ENCODE peak calls at places on chromosome 7, in seven cellular contexts. One of them, this sample, is unnamed.

GRCh38 chr7:129535896-129536295 is 33.6 kb downstream of the SMKR1 start:
- DNase-seq in mesendoderm: no peak
- DNase-seq in neuronal stem cell: no peak
- DNase-seq in mesenchymal stem cell: no peak
- DNase-seq in H9: no peak
- DNase-seq in H1: no peak
- DNase-seq in trophoblast cell: no peak
- DNase-seq in this sample: no peak

GRCh38 chr7:30080818-30081217 is 52.6 kb downstream of the PLEKHA8 start:
- DNase-seq in H1: peak
- DNase-seq in mesenchymal stem cell: no peak
- DNase-seq in neuronal stem cell: no peak
- DNase-seq in mesendoderm: no peak
- DNase-seq in H9: no peak
- DNase-seq in trophoblast cell: no peak
- DNase-seq in this sample: no peak

GRCh38 chr7:142876236-142876960 is 9.1 kb downstream of the TRPV6 start:
- DNase-seq in neuronal stem cell: no peak
- DNase-seq in mesenchymal stem cell: no peak
- DNase-seq in trophoblast cell: no peak
- DNase-seq in H1: no peak
- DNase-seq in H9: no peak
- DNase-seq in mesendoderm: no peak
- DNase-seq in this sample: no peak

GRCh38 chr7:55794527-55794926 is 68.0 kb downstream of the SEPTIN14 start:
- DNase-seq in neuronal stem cell: no peak
- DNase-seq in H9: no peak
- DNase-seq in trophoblast cell: peak
- DNase-seq in H1: no peak
- DNase-seq in mesendoderm: no peak
- DNase-seq in mesenchymal stem cell: no peak
- DNase-seq in this sample: no peak

GRCh38 chr7:69652947-69653701 is 54.8 kb downstream of the AUTS2 start:
- DNase-seq in neuronal stem cell: no peak
- DNase-seq in H9: no peak
- DNase-seq in mesenchymal stem cell: no peak
- DNase-seq in H1: no peak
- DNase-seq in trophoblast cell: no peak
- DNase-seq in mesendoderm: no peak
- DNase-seq in this sample: no peak

GRCh38 chr7:86469680-86470295 is 173.9 kb upstream of the GRM3 start:
- DNase-seq in H9: peak
- DNase-seq in trophoblast cell: peak
- DNase-seq in mesendoderm: peak
- DNase-seq in H1: peak
- DNase-seq in neuronal stem cell: peak
- DNase-seq in mesenchymal stem cell: peak
- DNase-seq in this sample: peak

GRCh38 chr7:127884066-127884559 is 147.1 kb downstream of the LRRC4 start:
- DNase-seq in mesendoderm: no peak
- DNase-seq in H1: no peak
- DNase-seq in H9: no peak
- DNase-seq in neuronal stem cell: no peak
- DNase-seq in mesenchymal stem cell: no peak
- DNase-seq in trophoblast cell: no peak
- DNase-seq in this sample: no peak

GRCh38 chr7:130732980-130733865 is 784 bp downstream of the KLF14 start:
- DNase-seq in H1: no peak
- DNase-seq in mesenchymal stem cell: no peak
- DNase-seq in mesendoderm: peak
- DNase-seq in H9: peak
- DNase-seq in neuronal stem cell: no peak
- DNase-seq in trophoblast cell: peak
- DNase-seq in this sample: peak

GRCh38 chr7:114086491-114086905 is 167.7 kb upstream of the PPP1R3A start:
- DNase-seq in mesenchymal stem cell: no peak
- DNase-seq in H1: no peak
- DNase-seq in neuronal stem cell: no peak
- DNase-seq in mesendoderm: peak
- DNase-seq in H9: peak
- DNase-seq in trophoblast cell: peak
- DNase-seq in this sample: no peak

GRCh38 chr7:45590679-45591057 is 16.5 kb downstream of the ADCY1 start:
- DNase-seq in trophoblast cell: no peak
- DNase-seq in H9: peak
- DNase-seq in mesendoderm: no peak
- DNase-seq in mesenchymal stem cell: no peak
- DNase-seq in H1: no peak
- DNase-seq in neuronal stem cell: no peak
- DNase-seq in this sample: no peak

GRCh38 chr7:137669706-137670105 is 177.1 kb downstream of the DGKI start:
- DNase-seq in H1: no peak
- DNase-seq in H9: no peak
- DNase-seq in mesenchymal stem cell: peak
- DNase-seq in neuronal stem cell: no peak
- DNase-seq in mesendoderm: no peak
- DNase-seq in trophoblast cell: peak
- DNase-seq in this sample: peak

DNA sequence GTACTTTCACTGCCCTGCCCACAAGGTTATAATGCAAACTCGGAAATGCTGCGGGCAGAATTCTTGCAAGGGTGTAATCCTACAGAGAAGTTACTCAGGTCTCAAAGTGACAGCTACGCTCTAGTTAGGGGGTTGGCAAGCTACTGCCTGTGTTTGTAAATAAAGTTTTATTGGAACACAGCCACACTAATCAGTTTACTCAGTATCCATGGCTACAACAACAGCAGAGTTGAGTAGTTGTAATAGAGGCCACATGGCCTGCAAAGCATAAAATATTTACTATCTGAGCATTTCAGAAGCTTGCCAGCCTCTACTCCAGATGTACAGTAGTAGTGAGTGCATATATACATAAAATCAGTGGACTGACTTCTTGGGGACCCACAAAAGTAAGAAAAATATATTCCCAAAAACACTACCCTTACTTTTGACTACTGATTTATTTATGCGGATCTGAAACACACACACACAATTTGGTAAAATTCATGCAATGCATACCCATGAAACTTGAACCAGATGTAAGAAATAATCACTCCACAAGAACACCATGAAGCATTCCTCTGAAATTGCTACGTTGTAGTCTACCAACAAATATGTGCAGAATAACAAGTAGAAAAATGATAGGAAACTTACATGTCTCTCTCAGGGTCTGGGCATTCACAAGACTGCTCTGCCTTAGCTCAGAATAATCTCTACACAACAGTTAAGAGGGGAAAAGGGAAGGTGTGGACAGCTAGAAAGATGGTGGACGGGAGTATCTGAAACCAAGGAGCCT is 52.9 kb downstream of the SMURF1 start:
- DNase-seq in mesenchymal stem cell: peak
- DNase-seq in trophoblast cell: peak
- DNase-seq in H1: no peak
- DNase-seq in neuronal stem cell: no peak
- DNase-seq in mesendoderm: peak
- DNase-seq in H9: no peak
- DNase-seq in this sample: peak
- H3K18ac ChIP-seq in mesenchymal stem cell: no peak
- H3K18ac ChIP-seq in trophoblast cell: no peak
- H3K18ac ChIP-seq in H1: no peak
- H3K18ac ChIP-seq in neuronal stem cell: no peak
- H3K18ac ChIP-seq in mesendoderm: no peak
- H3K18ac ChIP-seq in H9: no peak
- H3K18ac ChIP-seq in this sample: no peak

GRCh38 chr7:37039131-37039719 is 314.9 kb upstream of the AOAH start:
- DNase-seq in mesendoderm: no peak
- DNase-seq in mesenchymal stem cell: no peak
- DNase-seq in trophoblast cell: no peak
- DNase-seq in neuronal stem cell: no peak
- DNase-seq in H1: no peak
- DNase-seq in H9: no peak
- DNase-seq in this sample: no peak
- H3K18ac ChIP-seq in mesendoderm: no peak
- H3K18ac ChIP-seq in mesenchymal stem cell: no peak
- H3K18ac ChIP-seq in trophoblast cell: no peak
- H3K18ac ChIP-seq in neuronal stem cell: no peak
- H3K18ac ChIP-seq in H1: no peak
- H3K18ac ChIP-seq in H9: no peak
- H3K18ac ChIP-seq in this sample: peak

DNA sequence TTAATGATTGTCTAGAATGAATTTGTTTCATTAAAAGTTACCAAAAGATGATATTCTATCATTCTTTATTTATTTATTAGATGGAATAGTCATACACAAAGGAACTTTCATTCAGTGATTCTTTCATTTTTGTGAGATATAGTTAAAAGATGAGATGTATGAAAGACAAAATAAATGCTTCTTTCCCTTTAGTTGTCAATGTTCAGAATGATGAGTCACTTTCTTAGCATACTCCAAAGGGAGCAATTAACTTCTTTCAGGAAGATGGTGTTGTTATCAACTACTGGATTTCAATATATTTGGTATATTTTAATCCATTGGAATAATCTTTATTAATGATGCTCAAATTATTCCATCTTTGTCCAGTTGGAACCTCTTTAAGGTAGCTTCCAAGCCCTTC is 2.3 kb downstream of the GIMAP7 start:
- DNase-seq in H1: no peak
- DNase-seq in trophoblast cell: no peak
- DNase-seq in mesenchymal stem cell: no peak
- DNase-seq in H9: no peak
- DNase-seq in neuronal stem cell: no peak
- DNase-seq in mesendoderm: no peak
- DNase-seq in this sample: no peak
- H3K18ac ChIP-seq in H1: no peak
- H3K18ac ChIP-seq in trophoblast cell: no peak
- H3K18ac ChIP-seq in mesenchymal stem cell: no peak
- H3K18ac ChIP-seq in H9: no peak
- H3K18ac ChIP-seq in neuronal stem cell: no peak
- H3K18ac ChIP-seq in mesendoderm: no peak
- H3K18ac ChIP-seq in this sample: no peak

DNA sequence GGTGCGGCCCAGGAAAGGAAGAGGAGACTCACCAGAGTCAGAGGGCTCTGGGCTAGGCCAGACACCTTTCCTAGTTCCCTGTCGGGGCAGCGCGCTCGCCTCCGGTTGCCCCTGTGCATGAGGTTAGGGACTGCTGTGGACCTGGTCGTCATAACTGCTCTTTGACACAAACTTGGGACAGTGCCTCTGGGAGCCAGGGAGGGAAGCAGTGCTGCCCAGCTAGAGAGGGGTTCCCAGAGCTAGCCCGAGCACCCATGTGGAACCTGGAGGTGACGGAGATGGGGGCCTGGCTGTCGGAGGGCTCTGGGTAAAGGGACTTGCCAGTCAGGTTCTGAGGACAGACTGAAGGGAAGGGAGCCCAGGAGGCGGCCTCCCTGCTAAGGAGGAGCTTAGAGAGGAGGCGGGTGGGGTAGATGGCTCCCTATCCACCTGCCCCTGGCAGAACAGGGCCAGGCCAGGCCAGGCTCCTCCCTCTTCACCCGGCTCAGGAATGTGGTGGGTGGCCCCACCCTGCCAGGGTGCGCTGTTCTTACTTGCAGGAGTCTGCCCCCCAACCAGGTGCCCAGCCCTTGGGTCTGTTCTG is 29.7 kb downstream of the AGAP3 start:
- DNase-seq in H1: no peak
- DNase-seq in mesenchymal stem cell: peak
- DNase-seq in H9: no peak
- DNase-seq in neuronal stem cell: no peak
- DNase-seq in trophoblast cell: peak
- DNase-seq in mesendoderm: peak
- DNase-seq in this sample: no peak
- H3K18ac ChIP-seq in H1: no peak
- H3K18ac ChIP-seq in mesenchymal stem cell: peak
- H3K18ac ChIP-seq in H9: no peak
- H3K18ac ChIP-seq in neuronal stem cell: no peak
- H3K18ac ChIP-seq in trophoblast cell: peak
- H3K18ac ChIP-seq in mesendoderm: no peak
- H3K18ac ChIP-seq in this sample: no peak

This sample was measured in IMR-90.